ENCODE peak calls at places on chromosomes 1 and 21, in five cellular contexts. P, G, C, L and T are unnamed samples.

GRCh38 chr1:31409946-31410858 is 2.8 kb upstream of the SERINC2 start:
- DNase-seq in L (no peak), G (no peak), P (no peak), C (no peak), T (no peak)

GRCh38 chr1:91450260-91450659 is 45.6 kb upstream of the HFM1 start:
- DNase-seq in L (no peak), P (no peak), C (no peak), G (no peak), T (no peak)

GRCh38 chr1:75475709-75476108 is 135.2 kb downstream of the SLC44A5 start:
- DNase-seq in C (no peak), P (no peak), G (no peak), L (no peak), T (no peak)

GRCh38 chr21:35974801-35975200 is 85.5 kb downstream of the SETD4 start:
- DNase-seq in P (no peak), G (no peak), L (no peak), C (no peak), T (peak; percentile 16)

GRCh38 chr1:40980453-40981121 is 1.1 kb downstream of the CTPS1 start:
- DNase-seq in P (peak; percentile 51), C (no peak), L (peak; percentile 39), G (no peak), T (peak; percentile 16)

GRCh38 chr1:152757747-152758146 is at the start of gene KPRP:
- DNase-seq in L (no peak), G (no peak), P (no peak), C (no peak), T (no peak)

GRCh38 chr1:182259229-182259872 is 132.2 kb downstream of the GLUL start:
- DNase-seq in C (no peak), L (no peak), P (peak; percentile 59), G (peak; percentile 66), T (peak; percentile 59)

GRCh38 chr1:165143437-165144065 is 213.0 kb downstream of the LMX1A start:
- DNase-seq in G (no peak), L (peak; percentile 62), P (peak; percentile 57), C (no peak), T (no peak)

GRCh38 chr1:171966426-171967220 is 125.3 kb downstream of the DNM3 start:
- DNase-seq in C (no peak), G (no peak), P (no peak), L (peak; percentile 80), T (peak; percentile 19)

GRCh38 chr1:31505884-31506497 is 70.3 kb upstream of the TINAGL1 start:
- DNase-seq in P (peak; percentile 39), L (no peak), G (no peak), C (no peak), T (no peak)

GRCh38 chr21:38468989-38469388 is 29.3 kb downstream of the ERG start:
- DNase-seq in L (no peak), C (no peak), P (no peak), G (no peak), T (no peak)

GRCh38 chr21:38470762-38471161 is 27.5 kb downstream of the ERG start:
- DNase-seq in G (no peak), L (no peak), P (no peak), C (no peak), T (no peak)

GRCh38 chr21:38474124-38474523 is 24.2 kb downstream of the ERG start:
- DNase-seq in L (no peak), C (no peak), P (no peak), G (no peak), T (no peak)

GRCh38 chr21:38472709-38473108 is 25.6 kb downstream of the ERG start:
- DNase-seq in L (peak; percentile 36), P (no peak), G (no peak), C (no peak), T (no peak)

DNA sequence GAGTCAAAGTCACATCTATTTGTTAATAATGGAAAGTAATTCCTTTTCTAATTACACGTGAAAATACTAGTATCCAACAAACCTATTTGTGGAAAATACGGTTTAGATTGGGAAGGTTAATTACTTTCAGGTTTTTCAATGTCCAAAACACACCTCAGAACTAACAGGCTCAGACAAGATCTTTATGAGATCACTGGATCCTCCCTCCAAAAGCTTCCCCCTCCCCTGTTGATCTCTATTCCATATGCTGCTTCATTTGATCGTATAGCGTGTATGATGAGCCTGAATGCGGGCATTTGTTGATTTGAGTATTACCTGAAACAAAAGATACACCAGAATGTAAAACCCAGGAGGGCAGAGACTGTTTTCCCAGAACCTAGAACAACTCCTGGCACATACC is 26.5 kb downstream of the ERG start:
- DNase-seq in C (no peak), P (no peak), L (no peak), G (no peak), T (no peak)
- H3K4me1 ChIP-seq in C (peaks cover 5% of the 10 kb centered on the region), P (no peaks in the 10 kb centered on the region), L (peaks cover 12% of the 10 kb centered on the region), G (peaks cover 11% of the 10 kb centered on the region), T (no peaks in the 10 kb centered on the region)

GRCh38 chr1:201535778-201536245 is 3.1 kb upstream of the NAV1 start:
- DNase-seq in P (no peak), L (no peak), G (no peak), C (no peak), T (no peak)

GRCh38 chr1:201535046-201535777 is 3.7 kb upstream of the NAV1 start:
- DNase-seq in C (no peak), L (no peak), G (no peak), P (no peak), T (no peak)

GRCh38 chr1:201531551-201532425 is 7.1 kb upstream of the NAV1 start:
- DNase-seq in C (no peak), G (no peak), L (peak; percentile 29), P (no peak), T (no peak)

GRCh38 chr1:201536542-201536941 is 2.4 kb upstream of the NAV1 start:
- DNase-seq in G (no peak), C (no peak), L (no peak), P (no peak), T (no peak)

GRCh38 chr1:201533836-201534235 is 5.1 kb upstream of the NAV1 start:
- DNase-seq in G (no peak), L (peak; percentile 36), P (no peak), C (no peak), T (no peak)
- H3K4me1 ChIP-seq in G (peaks cover 34% of the 10 kb centered on the region), L (peaks cover 20% of the 10 kb centered on the region), P (no peaks in the 10 kb centered on the region), C (peaks cover 15% of the 10 kb centered on the region), T (peaks cover 8% of the 10 kb centered on the region)

GRCh38 chr1:114756009-114756892 is 1.5 kb downstream of the CSDE1 start:
- DNase-seq in G (no peak), P (no peak), L (no peak), C (no peak), T (no peak)
- H3K4me1 ChIP-seq in G (peaks cover 37% of the 10 kb centered on the region), P (no peaks in the 10 kb centered on the region), L (peaks cover 49% of the 10 kb centered on the region), C (peaks cover 10% of the 10 kb centered on the region), T (peaks cover 50% of the 10 kb centered on the region)

GRCh38 chr21:34913786-34914185 is 135.3 kb downstream of the RUNX1 start:
- DNase-seq in C (no peak), P (no peak), L (no peak), G (no peak), T (no peak)

GRCh38 chr21:34914239-34914638 is 134.9 kb downstream of the RUNX1 start:
- DNase-seq in L (no peak), P (no peak), C (no peak), G (no peak), T (no peak)

GRCh38 chr21:34916446-34916845 is 132.7 kb downstream of the RUNX1 start:
- DNase-seq in P (no peak), L (no peak), G (no peak), C (no peak), T (no peak)

GRCh38 chr21:34912022-34912933 is 136.8 kb downstream of the RUNX1 start:
- DNase-seq in P (no peak), C (no peak), L (peak; percentile 5), G (no peak), T (no peak)

GRCh38 chr21:34915364-34915834 is 133.7 kb downstream of the RUNX1 start:
- DNase-seq in L (peak; percentile 10), C (no peak), G (no peak), P (no peak), T (no peak)
- H3K4me1 ChIP-seq in L (peaks cover 8% of the 10 kb centered on the region), C (no peaks in the 10 kb centered on the region), G (no peaks in the 10 kb centered on the region), P (no peaks in the 10 kb centered on the region), T (no peaks in the 10 kb centered on the region)

GRCh38 chr21:44460441-44460755 is 5.1 kb downstream of the LRRC3 start:
- DNase-seq in P (no peak), L (no peak), G (no peak), C (no peak), T (no peak)

GRCh38 chr21:44456915-44457736 is 1.8 kb downstream of the LRRC3 start:
- DNase-seq in G (peak; percentile 62), P (no peak), L (no peak), C (no peak), T (peak; percentile 22)

GRCh38 chr21:44459712-44460440 is 4.6 kb downstream of the LRRC3 start:
- DNase-seq in G (no peak), P (no peak), C (no peak), L (no peak), T (peak; percentile 21)

GRCh38 chr21:44461005-44461404 is 5.7 kb downstream of the LRRC3 start:
- DNase-seq in L (no peak), P (peak; percentile 48), G (no peak), C (no peak), T (no peak)

GRCh38 chr21:44458971-44459711 is 3.8 kb downstream of the LRRC3 start:
- DNase-seq in L (no peak), G (no peak), C (no peak), P (no peak), T (no peak)
- H3K4me1 ChIP-seq in L (no peaks in the 10 kb centered on the region), G (peaks cover 4% of the 10 kb centered on the region), C (no peaks in the 10 kb centered on the region), P (no peaks in the 10 kb centered on the region), T (peaks cover 6% of the 10 kb centered on the region)

GRCh38 chr1:80909175-80909784 is 891.5 kb upstream of the ADGRL2 start:
- DNase-seq in C (no peak), G (no peak), L (no peak), P (no peak), T (no peak)
- H3K4me1 ChIP-seq in C (no peaks in the 10 kb centered on the region), G (no peaks in the 10 kb centered on the region), L (no peaks in the 10 kb centered on the region), P (no peaks in the 10 kb centered on the region), T (no peaks in the 10 kb centered on the region)

DNA sequence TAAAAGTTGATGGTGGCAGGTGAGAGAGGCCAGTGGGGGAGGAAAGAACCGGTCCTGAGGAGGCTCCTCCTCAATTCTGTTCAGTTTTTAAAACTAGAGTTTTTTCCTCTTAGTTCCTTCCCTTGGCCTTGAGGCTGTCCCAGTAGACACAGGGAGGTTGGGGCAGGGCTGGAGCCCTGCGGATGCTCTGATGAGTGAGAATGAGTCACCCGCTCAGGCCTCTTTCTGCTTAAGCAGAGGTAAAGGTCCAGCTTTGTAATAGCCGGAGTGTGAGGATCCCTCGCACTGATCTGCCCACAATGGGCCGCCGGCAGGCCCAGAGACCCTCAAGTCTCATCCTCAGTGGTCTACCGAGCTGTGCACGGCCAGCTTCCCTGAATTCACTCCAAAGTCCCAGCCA is 49.6 kb upstream of the IRF2BP2 start:
- DNase-seq in P (no peak), C (no peak), L (no peak), G (no peak), T (no peak)
- H3K4me1 ChIP-seq in P (no peaks in the 10 kb centered on the region), C (peaks cover 3% of the 10 kb centered on the region), L (peaks cover 31% of the 10 kb centered on the region), G (no peaks in the 10 kb centered on the region), T (peaks cover 5% of the 10 kb centered on the region)

GRCh38 chr1:213330281-213330680 is 279.2 kb downstream of the RPS6KC1 start:
- DNase-seq in G (no peak), L (no peak), P (no peak), C (no peak), T (no peak)
- H3K4me1 ChIP-seq in G (no peaks in the 10 kb centered on the region), L (no peaks in the 10 kb centered on the region), P (no peaks in the 10 kb centered on the region), C (peaks cover 27% of the 10 kb centered on the region), T (no peaks in the 10 kb centered on the region)